ENCODE peak calls at places on chromosomes 16 and 17, in ten cellular contexts. S is BJ; R is frontal cortex; O is non-pigmented ciliary epithelial cell; K is activated T-cell treated with anti-CD3 and anti-CD28 coated beads for 1 hour; D is fibroblast of pulmonary artery; W is activated naive CD8-positive, alpha-beta T cell treated with anti-CD3 and anti-CD28 coated beads for 36 hours; U is CD8-positive, alpha-beta T cell; F is T-helper 9 cell; M is Right ventricle myocardium superior. P is an unnamed sample.

GRCh38 chr16:85174871-85175723 is 62.8 kb upstream of the CIBAR2 start:
- DNase-seq in O (no peak), R (no peak), M (peak), F (no peak), K (no peak), U (no peak), S (no peak), W (no peak), D (peak), P (no peak)

GRCh38 chr17:82201498-82201910 is 11.1 kb downstream of the CCDC57 start:
- DNase-seq in M (no peak), F (no peak), S (no peak), D (no peak), K (no peak), U (no peak), O (no peak), R (no peak), W (peak), P (no peak)

GRCh38 chr16:19851476-19851875 is 33.2 kb downstream of the GPRC5B start:
- DNase-seq in U (no peak), W (no peak), F (no peak), D (no peak), K (no peak), R (no peak), M (no peak), O (no peak), S (no peak), P (no peak)

GRCh38 chr16:15518412-15519351 is 84.3 kb downstream of the BMERB1 start:
- DNase-seq in R (no peak), O (no peak), K (no peak), U (no peak), W (no peak), M (peak), S (no peak), D (peak), F (no peak), P (peak)

GRCh38 chr17:2909853-2910234 is 113.6 kb downstream of the RAP1GAP2 start:
- DNase-seq in M (no peak), F (no peak), O (no peak), S (no peak), R (no peak), K (no peak), W (no peak), D (no peak), U (no peak), P (no peak)

GRCh38 chr17:42411321-42411820 is 11.7 kb downstream of the CAVIN1 start:
- DNase-seq in D (no peak), K (no peak), O (no peak), M (no peak), U (no peak), R (no peak), W (no peak), F (no peak), S (no peak), P (no peak)

GRCh38 chr17:9522074-9522473 is 53.5 kb downstream of the STX8 start:
- DNase-seq in F (no peak), D (peak), O (peak), K (no peak), R (peak), S (no peak), W (no peak), M (no peak), U (no peak), P (peak)

GRCh38 chr16:85872666-85873561 is 26.0 kb upstream of the IRF8 start:
- DNase-seq in O (no peak), U (no peak), R (no peak), W (no peak), M (peak), D (no peak), S (no peak), F (no peak), K (no peak), P (no peak)

P was measured in hepatic stellate cell.